ENCODE peak calls at places on chromosomes 2 and 18, in five cellular contexts. L is mesendoderm, N is HEK293T, W is K562, O is hepatocyte. D is an unnamed sample.

GRCh38 chr2:238890131-238890530 is 42.2 kb downstream of the TWIST2 start:
- DNase-seq in N (no peak), W (no peak), O (no peak), L (no peak), D (no peak)

GRCh38 chr2:1635826-1636225 is 108.5 kb downstream of the PXDN start:
- DNase-seq in O (no peak), N (no peak), L (no peak), W (no peak), D (no peak)

GRCh38 chr18:58578321-58578720 is 50.6 kb downstream of the ALPK2 start:
- DNase-seq in O (no peak), N (no peak), W (no peak), L (no peak), D (no peak)

GRCh38 chr2:2237563-2237962 is 93.5 kb downstream of the MYT1L start:
- DNase-seq in O (no peak), N (no peak), L (peak; percentile 19), W (no peak), D (no peak)

GRCh38 chr18:56148373-56148772 is 490.0 kb downstream of the TXNL1 start:
- DNase-seq in N (no peak), L (peak; percentile 45), W (no peak), O (no peak), D (no peak)

GRCh38 chr18:21672868-21673267 is 31.7 kb downstream of the ABHD3 start:
- DNase-seq in W (no peak), L (no peak), N (no peak), O (peak; percentile 83), D (no peak)

GRCh38 chr2:240786355-240786841 is 33.6 kb downstream of the KIF1A start:
- DNase-seq in N (no peak), L (no peak), W (no peak), O (no peak), D (no peak)

GRCh38 chr18:58882039-58882438 is 17.4 kb downstream of the ZNF532 start:
- DNase-seq in N (no peak), O (no peak), W (no peak), L (no peak), D (no peak)

GRCh38 chr18:32893915-32894314 is 121.1 kb upstream of the KLHL14 start:
- DNase-seq in W (no peak), N (peak; percentile 66), O (no peak), L (peak; percentile 61), D (no peak)

GRCh38 chr2:7180641-7181370 is 263.6 kb downstream of the RNF144A start:
- DNase-seq in O (peak; percentile 24), N (no peak), W (no peak), L (peak; percentile 6), D (no peak)

GRCh38 chr2:34229998-34230397 is 630.9 kb upstream of the FAM98A start:
- DNase-seq in W (no peak), N (no peak), O (no peak), L (no peak), D (no peak)

GRCh38 chr18:73365018-73365417 is 497.2 kb upstream of the NETO1 start:
- DNase-seq in L (no peak), N (no peak), W (no peak), O (no peak), D (no peak)

GRCh38 chr2:223633656-223634055 is 31.5 kb upstream of the SCG2 start:
- DNase-seq in N (no peak), O (no peak), L (no peak), W (no peak), D (no peak)

GRCh38 chr2:75315436-75315835 is 116.1 kb upstream of the TACR1 start:
- DNase-seq in W (no peak), O (no peak), N (no peak), L (no peak), D (no peak)

GRCh38 chr2:9757430-9758287 is 85.6 kb upstream of the TAF1B start:
- DNase-seq in O (peak; percentile 58), L (peak; percentile 88), W (no peak), N (peak; percentile 51), D (peak; percentile 56)

GRCh38 chr2:136582631-136583205 is 182.6 kb upstream of the THSD7B start:
- DNase-seq in L (peak; percentile 69), W (peak; percentile 23), N (peak; percentile 24), O (peak; percentile 50), D (no peak)

GRCh38 chr2:236080412-236080811 is 87.8 kb downstream of the GBX2 start:
- DNase-seq in O (no peak), W (no peak), L (no peak), N (no peak), D (no peak)

GRCh38 chr2:120736955-120737801 is 1.5 kb downstream of the GLI2 start:
- DNase-seq in W (no peak), O (peak; percentile 84), N (peak; percentile 52), L (peak; percentile 97), D (no peak)

GRCh38 chr2:68317971-68318685 is 1.6 kb downstream of the CNRIP1 start:
- DNase-seq in O (no peak), N (no peak), W (no peak), L (no peak), D (peak; percentile 15)

GRCh38 chr18:1513519-1513918 is 608.8 kb downstream of the ADCYAP1 start:
- DNase-seq in L (no peak), W (peak; percentile 17), N (no peak), O (peak; percentile 38), D (no peak)

GRCh38 chr2:240355001-240355891 is 80.2 kb upstream of the GPC1 start:
- DNase-seq in N (no peak), L (peak; percentile 10), O (no peak), W (no peak), D (no peak)

GRCh38 chr18:8546677-8547076 is 62.6 kb upstream of the RAB12 start:
- DNase-seq in N (no peak), O (no peak), W (no peak), L (peak; percentile 13), D (no peak)

GRCh38 chr18:50192903-50193795 is 1.8 kb downstream of the MYO5B start:
- DNase-seq in W (no peak), L (no peak), N (no peak), O (peak; percentile 34), D (no peak)

GRCh38 chr2:113211226-113212105 is 37.7 kb downstream of the PSD4 start:
- DNase-seq in L (peak; percentile 47), N (no peak), O (no peak), W (no peak), D (peak; percentile 65)

GRCh38 chr2:222835142-222835822 is 25.6 kb upstream of the ACSL3 start:
- DNase-seq in N (no peak), L (no peak), O (peak; percentile 60), W (no peak), D (no peak)

GRCh38 chr2:230985519-230986231 is 10.2 kb upstream of the SPATA3 start:
- DNase-seq in W (no peak), O (no peak), L (no peak), N (no peak), D (no peak)

GRCh38 chr18:42258301-42258965 is 303.4 kb downstream of the PIK3C3 start:
- DNase-seq in W (no peak), L (no peak), N (no peak), O (no peak), D (no peak)

GRCh38 chr2:230205034-230205433 is 14.8 kb downstream of the SP110 start:
- DNase-seq in O (no peak), W (no peak), N (no peak), L (no peak), D (no peak)

GRCh38 chr2:30334738-30335426 is 103.5 kb downstream of the LBH start:
- DNase-seq in O (no peak), W (no peak), N (no peak), L (peak; percentile 95), D (no peak)

GRCh38 chr18:24173997-24174396 is 35.1 kb downstream of the CABYR start:
- DNase-seq in N (no peak), L (no peak), W (no peak), O (no peak), D (no peak)

GRCh38 chr2:105769504-105769903 is 24.8 kb downstream of the NCK2 start:
- DNase-seq in O (peak; percentile 27), N (peak; percentile 35), W (no peak), L (peak; percentile 53), D (no peak)

GRCh38 chr2:240525802-240526201 is 32.0 kb downstream of the ANKMY1 start:
- DNase-seq in N (no peak), W (no peak), L (no peak), O (no peak), D (no peak)

GRCh38 chr18:25561923-25562322 is 210.0 kb upstream of the ZNF521 start:
- DNase-seq in L (peak; percentile 44), O (peak; percentile 33), W (peak; percentile 37), N (peak; percentile 48), D (no peak)

D was measured in posterior cingulate gyrus.